ENCODE peak calls at places on chromosomes 5 and 9, in four cellular contexts. Q, F, C and N are unnamed samples.

GRCh38 chr5:179176166-179176565 is 116.0 kb downstream of the ZNF354C start:
- DNase-seq in Q (no peak), C (no peak), F (no peak), N (no peak)

GRCh38 chr5:9898319-9898718 is 268.2 kb upstream of the TAS2R1 start:
- DNase-seq in C (no peak), Q (peak; percentile 7), F (peak; percentile 5), N (peak; percentile 35)

GRCh38 chr5:155786108-155786507 is 540.9 kb upstream of the SGCD start:
- DNase-seq in F (no peak), Q (no peak), C (no peak), N (no peak)

GRCh38 chr9:137303031-137303892 is 1.2 kb upstream of the NRARP start:
- DNase-seq in Q (no peak), C (no peak), F (no peak), N (no peak)

GRCh38 chr5:51386916-51387853 is 3.9 kb downstream of the ISL1 start:
- DNase-seq in Q (no peak), F (no peak), C (no peak), N (no peak)

GRCh38 chr5:139004374-139005307 is 129.5 kb upstream of the LRRTM2 start:
- DNase-seq in C (no peak), Q (no peak), F (no peak), N (no peak)

GRCh38 chr5:138438003-138438723 is 694 bp upstream of the REEP2 start:
- DNase-seq in C (no peak), Q (no peak), F (no peak), N (no peak)

GRCh38 chr9:121886759-121887485 is 206.2 kb downstream of the TTLL11 start:
- DNase-seq in C (no peak), Q (no peak), F (no peak), N (no peak)

GRCh38 chr5:152634596-152634995 is 229.5 kb upstream of the NMUR2 start:
- DNase-seq in F (no peak), Q (no peak), C (no peak), N (no peak)

GRCh38 chr5:135705230-135705631 is 126.4 kb upstream of the CXCL14 start:
- DNase-seq in Q (no peak), C (no peak), F (no peak), N (no peak)

GRCh38 chr9:104864675-104865104 is 63.3 kb downstream of the ABCA1 start:
- DNase-seq in Q (no peak), C (no peak), F (no peak), N (no peak)

GRCh38 chr5:179747815-179748214 is 15.2 kb downstream of the MAML1 start:
- DNase-seq in C (no peak), F (no peak), Q (no peak), N (no peak)

GRCh38 chr9:21326526-21327139 is 8.6 kb downstream of the KLHL9 start:
- DNase-seq in F (peak; percentile 39), Q (no peak), C (peak; percentile 32), N (peak; percentile 42)

GRCh38 chr5:94353605-94354004 is 264.8 kb downstream of the KIAA0825 start:
- DNase-seq in F (no peak), Q (no peak), C (no peak), N (no peak)

DNA sequence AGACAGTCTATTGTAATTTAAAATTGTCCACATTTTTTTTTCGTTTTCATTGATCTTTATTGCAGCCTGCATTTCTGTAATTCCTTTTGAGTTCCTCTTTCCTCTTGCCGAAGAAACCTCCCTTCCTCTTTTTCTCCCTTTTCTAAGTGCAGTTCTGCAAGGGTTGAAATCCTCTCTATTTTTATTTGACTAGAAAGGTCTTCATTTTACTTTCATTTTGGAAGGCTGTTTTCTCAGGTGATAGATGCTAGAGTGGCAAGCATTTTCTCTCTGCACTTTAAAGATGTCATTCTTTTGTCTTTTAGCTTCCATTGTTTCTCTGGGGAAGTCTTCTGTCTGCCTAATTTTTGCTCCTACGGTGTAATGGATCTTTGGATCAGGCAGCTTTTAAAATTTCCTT is 248.5 kb downstream of the SMARCA2 start:
- DNase-seq in F (no peak), Q (no peak), C (no peak), N (no peak)
- H3K4me2 ChIP-seq in F (no peak overlapping the region), Q (no peak overlapping the region), C (no peak overlapping the region), N (no peak overlapping the region)

DNA sequence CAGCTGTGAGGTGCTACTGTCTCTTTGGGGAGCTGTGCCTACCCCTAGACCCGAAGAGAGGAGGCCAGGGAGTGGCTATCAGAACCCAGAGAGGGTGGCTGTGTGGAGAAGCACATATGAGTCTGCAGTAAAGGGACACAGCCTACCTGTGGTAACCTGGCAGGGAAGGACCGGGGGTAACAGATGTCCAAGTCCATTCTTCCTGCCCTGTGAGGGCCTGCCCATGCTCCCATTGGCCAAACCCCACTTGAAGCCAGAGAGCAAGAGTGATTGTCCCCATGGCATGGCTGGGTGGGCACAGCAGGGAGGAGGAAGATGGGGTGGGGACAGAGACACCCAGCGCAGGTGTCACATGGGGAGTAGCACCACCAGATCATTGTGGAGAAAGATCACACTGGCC is 39.3 kb downstream of the BOD1 start:
- DNase-seq in F (no peak), Q (no peak), C (no peak), N (no peak)
- TF ChIP-seq ESRRA in F (no peak), Q (no peak), C (no peak), N (no peak)

GRCh38 chr9:4116708-4117460 is 183.0 kb downstream of the GLIS3 start:
- DNase-seq in Q (no peak), C (no peak), F (no peak), N (no peak)
- H3K4me2 ChIP-seq in Q (no peak overlapping the region), C (no peak overlapping the region), F (no peak overlapping the region), N (no peak overlapping the region)

GRCh38 chr9:136010176-136010575 is 49.0 kb upstream of the UBAC1 start:
- DNase-seq in C (no peak), F (no peak), Q (no peak), N (no peak)

GRCh38 chr9:136007276-136007675 is 46.1 kb upstream of the UBAC1 start:
- DNase-seq in C (no peak), Q (no peak), F (no peak), N (no peak)

GRCh38 chr9:136007906-136008692 is 46.9 kb upstream of the UBAC1 start:
- DNase-seq in Q (no peak), F (peak; percentile 83), C (no peak), N (peak; percentile 94)

GRCh38 chr9:136009516-136009915 is 48.3 kb upstream of the UBAC1 start:
- DNase-seq in C (no peak), F (no peak), Q (no peak), N (no peak)

GRCh38 chr9:136008693-136008997 is 47.5 kb upstream of the UBAC1 start:
- DNase-seq in F (no peak), Q (no peak), C (no peak), N (no peak)
- TF ChIP-seq ESRRA in F (no peak), Q (no peak), C (no peak), N (no peak)

GRCh38 chr9:85421641-85422040 is 320.1 kb downstream of the AGTPBP1 start:
- DNase-seq in C (no peak), F (no peak), Q (no peak), N (no peak)

GRCh38 chr9:85420750-85421149 is 321.0 kb downstream of the AGTPBP1 start:
- DNase-seq in F (no peak), C (no peak), Q (no peak), N (no peak)

GRCh38 chr9:85414399-85414798 is 327.4 kb downstream of the AGTPBP1 start:
- DNase-seq in C (no peak), F (no peak), Q (no peak), N (no peak)

GRCh38 chr9:85416720-85417119 is 325.0 kb downstream of the AGTPBP1 start:
- DNase-seq in Q (no peak), F (no peak), C (no peak), N (no peak)

GRCh38 chr9:85417674-85418073 is 324.1 kb downstream of the AGTPBP1 start:
- DNase-seq in F (no peak), C (no peak), Q (no peak), N (no peak)
- H3K4me2 ChIP-seq in F (no peak overlapping the region), C (no peak overlapping the region), Q (no peak overlapping the region), N (no peak overlapping the region)